ENCODE peak calls at places on chromosomes 2 and 18, in four cellular contexts. J is IMR-90, H is K562, Z is GM12878. S is an unnamed sample.
A peak's percentile ranks its signal among the peaks of the same experiment; 100 is the strongest.

GRCh38 chr18:48541026-48541746 is 2.4 kb downstream of the CTIF start:
- DNase-seq in J (peak; percentile 75), H (peak; percentile 27), Z (no peak), S (peak; percentile 65)

GRCh38 chr18:37243756-37244155 is 321.8 kb downstream of the CELF4 start:
- DNase-seq in J (no peak), H (no peak), Z (no peak), S (no peak)

GRCh38 chr2:9205481-9205880 is 1.1 kb upstream of the ASAP2 start:
- DNase-seq in J (no peak), H (no peak), Z (no peak), S (no peak)

GRCh38 chr2:115303-115702 is 69.0 kb upstream of the FAM110C start:
- DNase-seq in J (no peak), H (no peak), Z (no peak), S (no peak)

GRCh38 chr2:179252439-179252838 is 12.2 kb downstream of the SESTD1 start:
- DNase-seq in J (no peak), H (no peak), Z (no peak), S (no peak)

GRCh38 chr2:25168256-25169072 is at the start of gene POMC:
- DNase-seq in J (peak; percentile 21), H (no peak), Z (no peak), S (peak; percentile 22)

GRCh38 chr2:33342171-33342570 is 134.3 kb upstream of the RASGRP3 start:
- DNase-seq in J (no peak), H (no peak), Z (no peak), S (peak; percentile 98)

GRCh38 chr2:214265991-214266489 is 144.8 kb upstream of the VWC2L start:
- DNase-seq in J (peak; percentile 19), H (no peak), Z (no peak), S (no peak)

GRCh38 chr2:128595763-128596452 is 277.2 kb upstream of the HS6ST1 start:
- DNase-seq in J (no peak), H (no peak), Z (no peak), S (no peak)

GRCh38 chr2:23561088-23561487 is 176.1 kb downstream of the KLHL29 start:
- DNase-seq in J (peak; percentile 54), H (no peak), Z (no peak), S (no peak)

GRCh38 chr18:5073026-5073944 is 123.8 kb downstream of the AKAIN1 start:
- DNase-seq in J (peak; percentile 15), H (peak; percentile 47), Z (no peak), S (peak; percentile 49)

GRCh38 chr2:147356157-147356556 is 488.7 kb upstream of the ACVR2A start:
- DNase-seq in J (no peak), H (no peak), Z (no peak), S (no peak)

GRCh38 chr2:174663572-174663971 is 66.0 kb upstream of the WIPF1 start:
- DNase-seq in J (no peak), H (no peak), Z (no peak), S (peak; percentile 68)

GRCh38 chr2:174662859-174663258 is 65.3 kb upstream of the WIPF1 start:
- DNase-seq in J (no peak), H (no peak), Z (no peak), S (no peak)

GRCh38 chr2:174660984-174661675 is 63.5 kb upstream of the WIPF1 start:
- DNase-seq in J (no peak), H (no peak), Z (no peak), S (no peak)

GRCh38 chr2:174664084-174664759 is 66.6 kb upstream of the WIPF1 start:
- DNase-seq in J (no peak), H (no peak), Z (no peak), S (no peak)

DNA sequence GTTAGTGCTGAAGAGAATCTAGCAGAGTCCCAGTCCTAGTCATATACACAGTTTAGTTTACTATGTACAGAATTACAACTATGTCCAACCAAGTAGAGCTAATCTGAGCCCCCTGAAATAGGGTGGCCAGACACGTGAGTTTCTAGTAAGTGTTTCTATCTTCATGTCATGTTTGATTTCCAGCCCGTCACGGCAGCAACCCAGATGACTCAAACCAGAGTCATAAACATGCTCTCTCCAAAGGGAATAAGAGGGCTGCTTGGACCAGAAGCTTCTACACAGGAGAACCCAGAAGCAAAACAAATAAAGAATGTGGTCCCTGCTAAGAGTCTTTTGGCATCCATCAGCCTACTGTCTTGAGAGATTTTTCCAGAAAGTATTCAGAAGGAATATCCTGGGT is 64.9 kb upstream of the WIPF1 start:
- DNase-seq in J (peak; percentile 90), H (no peak), Z (no peak), S (no peak)
- TF ChIP-seq FOS in J (peak; percentile 70), H (no peak), Z (no peak), S (peak; percentile 39)

GRCh38 chr2:171287036-171287435 is 126.3 kb upstream of the TLK1 start:
- DNase-seq in J (peak; percentile 32), H (no peak), Z (no peak), S (no peak)

GRCh38 chr2:171279983-171280790 is 119.5 kb upstream of the TLK1 start:
- DNase-seq in J (no peak), H (no peak), Z (no peak), S (no peak)

DNA sequence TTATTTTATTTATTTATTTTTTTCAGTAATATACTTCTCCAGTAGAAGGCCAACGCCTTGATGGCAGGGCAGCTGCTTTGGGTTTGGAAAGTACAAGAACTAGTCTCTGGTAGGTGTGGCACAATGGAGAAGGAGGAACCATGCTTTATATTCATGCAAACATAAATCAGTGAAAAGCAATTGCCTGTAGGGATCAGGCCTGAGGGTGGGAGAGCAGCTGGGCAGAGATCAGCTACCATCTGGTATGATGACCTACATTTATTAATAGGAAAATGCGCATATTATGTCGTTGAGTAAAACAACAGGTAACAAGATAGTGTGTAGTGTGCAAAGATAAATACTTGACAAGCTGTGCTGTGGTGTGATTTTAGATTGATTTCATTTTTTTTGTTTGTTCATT is 120.4 kb upstream of the TLK1 start:
- DNase-seq in J (no peak), H (no peak), Z (no peak), S (no peak)
- H2AFZ ChIP-seq in J (no peak overlapping the region), H (no peak overlapping the region), Z (no peak overlapping the region), S (no peak overlapping the region)

GRCh38 chr2:28452534-28453081 is 43.3 kb upstream of the PLB1 start:
- DNase-seq in J (peak; percentile 27), H (peak; percentile 83), Z (no peak), S (peak; percentile 58)
- TF ChIP-seq FOS in J (no peak), H (no peak), Z (no peak), S (no peak)

DNA sequence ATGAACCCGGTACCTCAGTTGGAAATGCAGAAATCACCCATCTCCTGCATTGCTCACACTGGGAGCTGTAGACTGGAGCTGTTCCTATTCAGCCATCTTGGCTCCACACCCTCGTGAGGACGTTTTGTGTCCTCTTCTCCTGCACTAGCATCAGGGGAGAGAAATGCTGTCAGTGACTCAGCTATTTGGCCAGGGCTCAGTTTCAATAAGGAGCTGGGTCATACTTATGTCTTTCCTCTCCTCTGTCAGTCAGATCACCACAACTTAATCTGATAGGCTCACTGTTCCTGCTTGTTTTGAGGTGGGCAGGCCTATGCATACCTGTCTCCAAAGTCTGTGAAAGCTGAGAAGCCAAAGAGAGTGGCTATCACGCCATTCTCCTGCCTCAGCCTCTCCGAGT is 921.2 kb downstream of the DCC start:
- DNase-seq in J (no peak), H (no peak), Z (no peak), S (no peak)
- H2AFZ ChIP-seq in J (no peak overlapping the region), H (no peak overlapping the region), Z (no peak overlapping the region), S (no peak overlapping the region)

GRCh38 chr2:170277943-170278342 is 100.0 kb downstream of the MYO3B start:
- DNase-seq in J (no peak), H (no peak), Z (no peak), S (no peak)
- TF ChIP-seq FOS in J (no peak), H (no peak), Z (no peak), S (no peak)

S was measured in endothelial cell of umbilical vein.